ENCODE peak calls at places on chromosomes 7 and 10, in ten cellular contexts. W is HFF-Myc; R is thoracic aorta; P is HCT116; Q is WERI-Rb-1; B is cardiac fibroblast; C is esophagus squamous epithelium; T is pancreas; V is HFFc6; L is CD8-positive, alpha-beta T cell. S is an unnamed sample.
A peak's percentile ranks its signal among the peaks of the same experiment; 100 is the strongest.

GRCh38 chr7:151035024-151035717 is 6.9 kb downstream of the ABCB8 start:
- DNase-seq in W (no peak), R (no peak), P (no peak), Q (no peak), B (no peak), C (no peak), T (peak; percentile 49), V (no peak), L (no peak), S (no peak)

GRCh38 chr10:22321156-22321711 is 335 bp downstream of the BMI1 start:
- DNase-seq in W (no peak), R (no peak), P (no peak), Q (peak; percentile 44), B (peak; percentile 81), C (no peak), T (peak; percentile 88), V (peak; percentile 63), L (peak; percentile 68), S (no peak)

GRCh38 chr10:132376394-132376851 is 20.6 kb upstream of the PWWP2B start:
- DNase-seq in W (no peak), R (no peak), P (no peak), Q (no peak), B (no peak), C (no peak), T (no peak), V (no peak), L (no peak), S (no peak)

GRCh38 chr7:119903090-119903489 is 369.9 kb upstream of the KCND2 start:
- DNase-seq in W (no peak), R (no peak), P (no peak), Q (no peak), B (no peak), C (no peak), T (no peak), V (no peak), L (no peak), S (no peak)

GRCh38 chr10:93518531-93518930 is 22.1 kb downstream of the CEP55 start:
- DNase-seq in W (no peak), R (no peak), P (no peak), Q (no peak), B (no peak), C (no peak), T (no peak), V (no peak), L (no peak), S (no peak)

GRCh38 chr10:43214956-43215561 is 51.8 kb downstream of the RASGEF1A start:
- DNase-seq in W (no peak), R (no peak), P (no peak), Q (no peak), B (no peak), C (no peak), T (peak; percentile 39), V (no peak), L (no peak), S (no peak)

GRCh38 chr10:89062861-89063260 is 72.3 kb downstream of the FAS start:
- DNase-seq in W (no peak), R (no peak), P (no peak), Q (no peak), B (peak; percentile 78), C (no peak), T (no peak), V (no peak), L (no peak), S (no peak)

GRCh38 chr10:47287365-47287802 is 12.6 kb upstream of the GDF10 start:
- DNase-seq in W (no peak), R (no peak), P (no peak), Q (no peak), B (no peak), C (no peak), T (peak; percentile 88), V (no peak), L (no peak), S (no peak)

GRCh38 chr10:68296833-68297232 is 35.0 kb upstream of the HNRNPH3 start:
- DNase-seq in W (peak; percentile 14), R (no peak), P (no peak), Q (no peak), B (no peak), C (no peak), T (no peak), V (no peak), L (no peak), S (peak; percentile 49)

GRCh38 chr7:152462995-152463713 is 27.4 kb upstream of the KMT2C start:
- DNase-seq in W (peak; percentile 19), R (no peak), P (no peak), Q (peak; percentile 51), B (peak; percentile 81), C (no peak), T (no peak), V (peak; percentile 28), L (no peak), S (peak; percentile 16)

DNA sequence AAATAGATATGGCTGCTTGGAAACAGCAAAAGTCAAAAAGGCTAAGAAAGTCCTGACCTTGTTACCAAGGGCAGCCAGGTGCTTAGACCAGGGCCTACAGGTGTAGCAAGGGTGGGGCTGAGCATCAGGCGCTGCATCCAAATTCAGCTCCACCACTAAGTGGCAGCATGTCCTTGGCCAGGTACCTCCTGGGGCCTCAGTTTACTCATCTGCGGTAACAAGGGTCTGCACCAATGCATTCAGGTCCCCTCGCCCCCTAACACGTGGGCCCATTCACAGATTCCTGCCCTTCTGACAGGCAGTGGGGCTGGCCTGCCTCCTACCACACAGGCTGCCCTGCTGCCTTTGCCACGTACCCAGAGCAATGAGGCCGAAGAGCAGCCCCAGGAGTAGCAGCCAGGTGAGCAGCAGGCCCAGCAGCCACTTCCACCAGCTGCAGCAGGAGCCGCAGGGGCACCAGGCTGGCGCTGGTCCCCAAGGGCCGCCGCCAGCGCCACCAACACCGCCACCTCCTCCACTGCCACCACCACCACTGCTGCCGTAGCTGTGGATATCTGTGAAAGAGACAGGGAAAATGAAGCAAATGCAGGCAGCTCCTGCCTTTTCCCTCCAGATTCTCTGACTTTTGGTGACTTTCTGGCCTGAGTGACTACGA is 28.9 kb downstream of the COL17A1 start:
- DNase-seq in W (no peak), R (no peak), P (peak; percentile 40), Q (no peak), B (no peak), C (no peak), T (no peak), V (no peak), L (no peak), S (no peak)
- TF ChIP-seq CTCF in W (no peak), R (no peak), P (peak; percentile 51), Q (peak; percentile 33), B (no peak), C (no peak), T (no peak), V (no peak), L (no peak), S (no peak)

DNA sequence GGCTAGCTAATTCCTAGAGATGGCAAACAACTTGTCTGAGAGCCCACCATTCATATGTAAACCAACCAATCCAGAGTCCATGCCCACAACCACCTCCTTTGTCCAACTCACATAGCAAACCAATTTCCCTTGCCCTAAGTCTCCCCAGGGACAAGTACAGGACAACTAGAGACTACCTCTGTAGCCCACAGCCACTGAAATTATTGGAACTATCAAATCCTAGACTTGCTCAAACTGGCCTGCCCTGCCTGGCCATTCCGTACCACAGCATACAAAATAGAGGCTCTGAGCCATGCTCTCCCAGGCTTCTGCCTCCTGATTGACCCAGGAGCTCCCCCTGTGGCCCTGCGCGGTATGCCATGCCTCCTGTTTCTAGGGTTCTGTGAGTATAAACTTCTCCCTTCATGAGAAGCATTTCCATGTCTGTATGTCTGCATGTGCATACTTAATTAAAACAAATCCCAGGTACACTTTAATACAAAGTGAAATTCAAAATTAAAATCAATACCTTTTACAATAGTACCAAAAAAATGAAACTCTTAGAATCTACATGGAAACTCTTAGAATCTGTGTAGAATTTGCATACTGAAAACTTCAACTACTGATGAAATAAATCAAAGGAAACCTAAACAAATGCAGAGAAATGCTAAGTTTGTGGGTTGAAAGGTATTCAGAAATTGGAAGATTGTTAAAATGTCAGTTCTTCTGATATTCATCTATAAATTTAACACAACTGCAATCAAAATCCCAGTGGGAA is 4.0 kb upstream of the HECW1 start:
- DNase-seq in W (peak; percentile 66), R (peak; percentile 19), P (peak; percentile 44), Q (peak; percentile 79), B (peak; percentile 69), C (no peak), T (peak; percentile 69), V (peak; percentile 48), L (no peak), S (no peak)
- TF ChIP-seq CTCF in W (peak; percentile 98), R (peak; percentile 63), P (peak; percentile 98), Q (peak; percentile 87), B (peak; percentile 99), C (peak; percentile 70), T (peak; percentile 45), V (peak; percentile 87), L (peak; percentile 66), S (peak; percentile 96)

DNA sequence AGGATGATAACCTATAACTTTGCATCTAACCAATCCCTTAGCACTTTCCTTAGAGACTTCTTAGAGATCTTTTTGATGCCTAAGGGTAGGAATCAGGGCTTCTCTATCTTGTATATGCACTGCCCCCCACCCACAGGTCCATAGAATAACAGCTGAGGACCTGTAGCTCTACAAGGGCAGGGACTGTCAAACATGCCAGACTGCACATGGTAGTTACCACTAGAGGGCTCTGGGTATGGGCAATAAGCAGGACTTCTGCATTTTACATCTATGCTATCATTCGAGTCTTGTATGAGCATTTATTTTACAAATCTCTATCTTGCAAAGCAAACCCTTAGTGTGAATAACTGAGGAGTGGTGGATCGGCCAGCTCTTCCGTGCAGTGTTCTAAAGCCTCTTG is 219.1 kb downstream of the WDR11 start:
- DNase-seq in W (no peak), R (no peak), P (peak; percentile 59), Q (peak; percentile 68), B (no peak), C (no peak), T (no peak), V (no peak), L (no peak), S (no peak)
- TF ChIP-seq CTCF in W (no peak), R (no peak), P (peak; percentile 91), Q (peak; percentile 76), B (no peak), C (peak; percentile 26), T (no peak), V (no peak), L (no peak), S (no peak)

DNA sequence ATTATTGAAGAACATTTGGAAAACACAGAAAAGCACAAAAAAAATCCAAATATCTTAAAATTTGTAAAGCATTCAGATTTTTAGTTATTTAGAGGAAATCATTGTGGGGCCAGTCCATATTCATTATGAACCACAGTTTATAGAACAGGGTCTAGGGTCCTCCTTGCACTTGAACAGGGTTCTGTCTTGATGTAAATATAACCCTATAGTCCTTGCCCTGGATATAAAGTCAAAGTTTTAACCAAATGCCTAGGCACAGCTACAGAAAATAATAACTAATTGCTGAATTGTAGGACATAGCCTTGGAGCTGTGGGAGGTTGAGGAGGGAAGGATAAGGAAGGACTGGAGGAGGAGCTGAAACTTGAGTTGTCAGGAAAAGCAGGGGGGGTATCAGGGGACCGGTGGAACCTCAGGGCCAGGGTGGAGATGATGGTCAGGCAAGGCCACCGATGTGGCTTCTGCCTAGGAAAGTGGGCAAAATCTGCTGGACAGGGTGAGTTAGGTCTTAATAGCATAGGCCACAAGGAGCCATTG is 25.7 kb downstream of the CASP7 start:
- DNase-seq in W (no peak), R (no peak), P (no peak), Q (no peak), B (no peak), C (no peak), T (no peak), V (no peak), L (no peak), S (no peak)
- TF ChIP-seq CTCF in W (no peak), R (no peak), P (no peak), Q (no peak), B (no peak), C (no peak), T (no peak), V (peak; percentile 24), L (no peak), S (no peak)

S was measured in AG09319.